ENCODE peak calls at places on chromosome 4, in six cellular contexts. K, L, V, X, Z and M are unnamed samples.

GRCh38 chr4:92299152-92299551 is 4.6 kb upstream of the GRID2 start:
- DNase-seq in X (peak), L (peak), K (no peak), V (no peak), Z (no peak), M (no peak)

GRCh38 chr4:125780159-125780558 is 465.4 kb downstream of the FAT4 start:
- DNase-seq in V (no peak), K (peak), X (peak), L (peak), Z (no peak), M (no peak)

GRCh38 chr4:26048378-26048882 is 134.4 kb downstream of the SMIM20 start:
- DNase-seq in V (peak), L (peak), K (peak), Z (peak), X (peak), M (peak)

GRCh38 chr4:23135792-23136645 is 443.3 kb downstream of the GBA3 start:
- DNase-seq in Z (no peak), X (peak), V (no peak), K (peak), L (peak), M (peak)

GRCh38 chr4:123529278-123529568 is 132.6 kb downstream of the SPRY1 start:
- DNase-seq in L (no peak), K (no peak), Z (no peak), X (no peak), V (no peak), M (no peak)

GRCh38 chr4:119498520-119498919 is 130.1 kb downstream of the PDE5A start:
- DNase-seq in Z (no peak), X (no peak), K (no peak), L (no peak), V (peak), M (peak)

GRCh38 chr4:122746485-122746965 is 14.0 kb downstream of the BBS12 start:
- DNase-seq in Z (no peak), X (no peak), L (peak), V (no peak), K (no peak), M (no peak)

GRCh38 chr4:147782087-147782781 is 50.3 kb downstream of the ARHGAP10 start:
- DNase-seq in X (peak), Z (no peak), K (peak), V (no peak), L (peak), M (no peak)

GRCh38 chr4:134906404-134907023 is 704.9 kb upstream of the PABPC4L start:
- DNase-seq in K (no peak), X (peak), V (no peak), Z (no peak), L (no peak), M (peak)

GRCh38 chr4:83282049-83282535 is 2.5 kb downstream of the COQ2 start:
- DNase-seq in X (peak), V (no peak), Z (no peak), L (peak), K (peak), M (peak)

GRCh38 chr4:5952286-5953002 is 59.6 kb upstream of the CRMP1 start:
- DNase-seq in X (no peak), Z (no peak), V (no peak), K (no peak), L (no peak), M (no peak)

GRCh38 chr4:7424553-7425111 is 10.1 kb downstream of the PSAPL1 start:
- DNase-seq in V (peak), Z (no peak), K (no peak), X (peak), L (no peak), M (no peak)
- TF ChIP-seq CTCF in V (no peak), Z (no peak), K (no peak), X (no peak), L (no peak), M (no peak)

GRCh38 chr4:85430697-85431096 is 44.3 kb upstream of the ARHGAP24 start:
- DNase-seq in K (no peak), Z (no peak), L (no peak), V (no peak), X (peak), M (no peak)

GRCh38 chr4:85423414-85423813 is 51.5 kb upstream of the ARHGAP24 start:
- DNase-seq in Z (no peak), L (peak), X (peak), K (peak), V (no peak), M (no peak)

GRCh38 chr4:85430226-85430625 is 44.7 kb upstream of the ARHGAP24 start:
- DNase-seq in L (no peak), Z (no peak), X (no peak), V (no peak), K (no peak), M (no peak)

GRCh38 chr4:85427123-85427522 is 47.8 kb upstream of the ARHGAP24 start:
- DNase-seq in Z (no peak), L (no peak), K (no peak), X (no peak), V (no peak), M (no peak)

DNA sequence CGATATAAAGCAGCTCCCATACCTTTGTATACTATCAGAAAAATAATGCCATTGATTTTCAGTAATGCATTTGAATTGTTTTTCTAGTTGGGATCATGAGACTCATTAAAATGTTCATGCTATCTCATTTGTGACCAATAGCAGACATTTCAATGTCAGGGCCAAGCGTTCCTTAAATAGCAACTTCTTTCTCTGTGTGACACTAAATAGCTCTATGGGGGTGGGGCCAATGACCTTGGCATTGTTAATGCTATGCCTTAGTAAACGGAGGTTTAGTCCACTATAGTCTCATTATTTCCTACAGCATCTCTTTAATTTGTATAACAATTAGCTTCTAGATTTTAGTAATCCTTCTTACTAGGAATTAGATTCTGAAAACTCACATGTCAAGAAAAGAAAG is 48.6 kb upstream of the ARHGAP24 start:
- DNase-seq in V (peak), L (no peak), Z (no peak), X (no peak), K (no peak), M (no peak)
- H3K4me3 ChIP-seq in V (no peak), L (no peak), Z (no peak), X (no peak), K (no peak), M (no peak)

GRCh38 chr4:126784966-126785580 is 847.7 kb upstream of the INTU start:
- DNase-seq in V (no peak), X (peak), Z (no peak), L (peak), K (no peak), M (no peak)

GRCh38 chr4:126794363-126794762 is 838.4 kb upstream of the INTU start:
- DNase-seq in V (no peak), K (peak), X (peak), L (peak), Z (no peak), M (no peak)

GRCh38 chr4:126790633-126791032 is 842.1 kb upstream of the INTU start:
- DNase-seq in Z (no peak), K (peak), X (no peak), L (peak), V (no peak), M (no peak)
- TF ChIP-seq CTCF in Z (peak), K (peak), X (no peak), L (peak), V (peak), M (no peak)

GRCh38 chr4:41125558-41126311 is 88.6 kb downstream of the APBB2 start:
- DNase-seq in X (no peak), L (peak), K (peak), V (no peak), Z (no peak), M (no peak)

GRCh38 chr4:41121906-41122305 is 92.4 kb downstream of the APBB2 start:
- DNase-seq in L (no peak), Z (no peak), X (no peak), V (no peak), K (no peak), M (no peak)

GRCh38 chr4:41122309-41122708 is 92.0 kb downstream of the APBB2 start:
- DNase-seq in V (no peak), L (no peak), Z (no peak), K (no peak), X (no peak), M (no peak)

GRCh38 chr4:41122775-41123174 is 91.6 kb downstream of the APBB2 start:
- DNase-seq in V (no peak), L (no peak), Z (no peak), X (no peak), K (no peak), M (no peak)

DNA sequence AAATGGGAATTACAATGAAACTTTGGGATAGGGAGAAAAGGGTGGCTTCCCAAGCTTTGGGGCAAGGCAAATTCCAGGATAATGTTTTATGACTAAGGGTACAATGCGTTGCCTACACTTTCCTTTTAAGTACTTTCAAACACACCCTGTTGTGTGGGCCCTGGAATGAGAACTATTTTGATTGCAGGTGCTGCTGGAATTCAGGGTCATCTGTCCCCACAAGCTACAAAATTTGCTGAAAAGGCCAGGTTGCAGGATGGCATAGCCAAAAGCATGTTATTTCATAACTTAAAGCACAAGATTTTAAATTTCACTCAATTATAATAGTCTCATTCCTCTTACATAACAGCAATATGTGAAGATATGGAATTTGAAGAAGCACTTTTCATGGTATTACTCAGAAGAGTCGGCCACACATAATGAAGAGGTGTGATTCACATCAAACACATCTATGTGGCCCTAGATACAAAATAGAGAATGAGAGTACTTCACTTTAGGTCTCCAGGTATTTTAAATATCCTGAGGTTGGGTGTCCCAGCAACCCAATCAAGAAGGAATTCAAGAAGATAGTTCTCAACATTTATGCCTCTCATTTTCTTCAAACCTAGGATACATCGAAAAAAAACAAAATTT is 89.3 kb downstream of the APBB2 start:
- DNase-seq in Z (no peak), V (no peak), X (peak), L (peak), K (peak), M (no peak)
- H3K4me3 ChIP-seq in Z (no peak), V (no peak), X (no peak), L (no peak), K (no peak), M (no peak)

GRCh38 chr4:97548943-97549583 is 594.2 kb downstream of the STPG2 start:
- DNase-seq in K (no peak), L (no peak), X (peak), V (no peak), Z (no peak), M (no peak)
- TF ChIP-seq CTCF in K (no peak), L (no peak), X (no peak), V (no peak), Z (no peak), M (peak)

DNA sequence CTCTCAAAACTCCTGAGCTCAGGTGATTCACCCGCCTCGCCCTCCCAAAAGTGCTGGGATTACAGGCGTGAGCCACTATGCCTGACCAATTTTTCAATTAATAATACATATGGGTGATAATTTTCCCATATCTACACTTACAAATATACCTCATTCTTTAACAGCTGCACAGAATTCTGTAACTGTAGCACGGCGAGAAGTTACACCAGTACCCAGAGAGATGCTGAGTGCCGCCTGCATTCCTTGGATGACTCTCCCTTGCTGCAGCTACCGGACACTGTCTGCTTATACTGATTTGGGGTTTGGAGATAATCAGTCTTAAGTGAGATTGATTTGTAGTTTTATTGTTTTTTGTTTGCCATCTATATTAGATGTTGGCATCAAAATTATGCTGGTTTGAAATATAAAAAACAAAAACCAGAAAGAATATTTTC is 5.8 kb downstream of the TIFA start:
- DNase-seq in V (no peak), Z (no peak), X (no peak), L (no peak), K (no peak), M (no peak)
- H3K4me3 ChIP-seq in V (peak), Z (no peak), X (peak), L (no peak), K (no peak), M (no peak)